ENCODE peak calls at places on chromosome 11, in five cellular contexts. S is effector memory CD4-positive, alpha-beta T cell; P is left ventricle myocardium inferior; E is IMR-90; T is gastrocnemius medialis. G is an unnamed sample.

GRCh38 chr11:7688238-7688826 is 15.0 kb upstream of the CYB5R2 start:
- DNase-seq in P (no peak), T (no peak), S (no peak), E (peak; percentile 31), G (no peak)

GRCh38 chr11:64231536-64231935 is 1.2 kb downstream of the DNAJC4 start:
- DNase-seq in E (no peak), S (no peak), T (no peak), P (no peak), G (no peak)

GRCh38 chr11:94132152-94132558 is 3.5 kb downstream of the PANX1 start:
- DNase-seq in T (peak; percentile 36), S (no peak), E (peak; percentile 94), P (no peak), G (no peak)

GRCh38 chr11:71566081-71566620 is 788 bp downstream of the KRTAP5-10 start:
- DNase-seq in E (no peak), S (no peak), P (no peak), T (no peak), G (no peak)

GRCh38 chr11:67504950-67505561 is at the start of gene PITPNM1:
- DNase-seq in S (peak; percentile 53), P (peak; percentile 86), T (peak; percentile 39), E (peak; percentile 24), G (no peak)

GRCh38 chr11:134510641-134511040 is 98.6 kb upstream of the B3GAT1 start:
- DNase-seq in E (no peak), T (no peak), P (no peak), S (no peak), G (no peak)

GRCh38 chr11:76318744-76319384 is 62.1 kb downstream of the THAP12 start:
- DNase-seq in T (peak; percentile 69), E (peak; percentile 61), P (peak; percentile 76), S (peak; percentile 64), G (peak; percentile 67)

GRCh38 chr11:119980431-119980830 is 157.5 kb downstream of the TRIM29 start:
- DNase-seq in S (no peak), P (no peak), E (no peak), T (no peak), G (no peak)

GRCh38 chr11:77636738-77637344 is 753 bp downstream of the CLNS1A start:
- DNase-seq in E (no peak), S (no peak), P (no peak), T (no peak), G (no peak)

DNA sequence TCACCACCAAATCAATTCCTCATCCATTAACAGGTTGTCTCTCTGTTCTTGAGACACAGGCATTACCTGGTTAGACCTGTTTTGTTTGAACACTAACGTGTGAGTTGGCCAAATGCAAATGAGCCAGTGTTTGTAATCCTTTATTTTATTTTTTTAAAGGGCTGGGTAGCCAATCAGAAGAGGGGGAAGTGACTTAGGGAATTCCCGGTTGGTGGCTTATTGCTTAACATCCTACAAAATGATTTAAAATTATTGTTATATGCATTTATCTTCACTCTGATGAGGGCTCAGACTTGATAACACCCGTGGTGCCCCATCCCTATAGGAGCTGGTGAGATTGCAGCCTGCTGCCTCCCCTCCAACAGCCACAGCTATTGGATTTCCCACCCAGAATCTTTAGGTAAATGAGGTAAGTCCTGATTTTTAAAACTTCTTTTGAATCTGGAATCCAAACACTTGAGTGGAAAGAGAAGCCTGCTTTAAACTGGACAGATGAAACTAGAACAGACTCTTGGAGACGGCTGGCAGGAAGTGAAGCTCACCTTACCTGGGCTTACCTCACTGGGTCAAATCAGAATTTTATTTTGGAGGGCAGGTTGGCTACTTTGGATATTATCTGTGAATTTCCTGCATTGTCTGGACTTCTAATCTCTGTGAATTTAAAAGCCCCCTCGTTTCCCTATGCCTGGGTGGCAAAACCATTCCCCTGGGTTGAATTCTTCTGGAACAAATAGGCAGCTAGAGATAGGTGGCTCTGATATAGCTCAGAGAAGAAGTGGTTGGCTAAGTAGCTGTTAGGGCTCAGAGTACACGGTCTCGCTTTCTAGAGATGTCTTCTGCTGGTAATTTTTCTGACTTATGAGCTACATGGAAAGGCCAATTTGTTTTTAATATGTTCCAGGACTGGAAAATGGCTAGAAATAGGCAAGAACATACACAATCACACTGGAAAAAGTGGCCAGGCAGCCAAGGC is at the start of gene EHF:
- DNase-seq in S (no peak), P (no peak), T (no peak), E (no peak), G (no peak)
- H3K4me3 ChIP-seq in S (no peak within 1 kb of the TSS), P (no peak within 1 kb of the TSS), T (no peak within 1 kb of the TSS), E (no peak within 1 kb of the TSS), G (no peak within 1 kb of the TSS)

GRCh38 chr11:102184269-102184987 is 74.2 kb downstream of the YAP1 start:
- DNase-seq in P (no peak), T (no peak), S (no peak), E (no peak), G (no peak)
- H3K4me1 ChIP-seq in P (peaks cover 40% of the 10 kb centered on the region), T (peaks cover 25% of the 10 kb centered on the region), S (no peaks in the 10 kb centered on the region), E (peaks cover 9% of the 10 kb centered on the region), G (no peaks in the 10 kb centered on the region)

DNA sequence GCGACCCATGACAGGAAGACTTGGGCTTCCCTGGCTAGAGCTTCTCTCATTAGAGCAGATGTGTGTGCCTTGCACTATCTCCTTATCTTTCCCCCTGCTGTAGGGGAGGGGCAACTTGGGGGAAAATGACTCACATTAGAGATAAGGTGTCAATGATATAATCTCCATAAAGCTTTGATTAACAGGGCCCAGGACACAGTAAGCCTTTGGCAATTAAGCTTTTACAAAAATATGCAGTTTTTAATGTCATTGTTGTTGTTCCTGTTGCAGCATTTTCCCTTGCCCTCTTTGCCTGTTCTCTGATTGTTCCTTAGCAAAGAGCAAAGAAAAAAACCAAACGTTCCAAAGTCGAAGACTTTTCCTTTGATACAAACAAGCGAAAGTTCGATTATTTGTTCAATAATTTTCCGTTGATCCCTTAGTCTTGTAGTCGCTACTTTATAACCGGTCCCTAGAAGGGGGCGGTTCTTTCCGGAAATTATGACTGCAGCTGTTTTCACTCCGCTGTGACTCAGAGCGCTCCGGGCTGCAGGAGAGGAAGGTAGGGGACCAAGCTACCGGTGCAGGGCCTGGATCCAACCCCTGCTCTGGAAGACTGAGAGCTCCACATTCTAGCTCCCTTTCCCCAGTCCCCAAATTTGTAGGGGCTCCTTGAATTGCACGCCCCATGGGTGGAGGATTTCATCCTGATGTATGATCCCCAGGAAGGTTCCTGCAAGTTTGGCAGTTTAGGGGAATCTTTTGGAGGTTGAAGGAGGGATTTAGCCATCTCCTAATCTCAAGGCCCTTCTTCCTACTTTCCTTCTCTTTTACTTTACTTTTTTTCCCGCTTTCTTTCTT is at the start of gene VWA5A:
- DNase-seq in P (peak; percentile 53), S (peak; percentile 11), T (peak; percentile 34), E (peak; percentile 86), G (peak; percentile 61)
- H3K4me3 ChIP-seq in P (peak within 1 kb of the TSS; percentile 70), S (peak within 1 kb of the TSS; percentile 52), T (peak within 1 kb of the TSS; percentile 61), E (peak within 1 kb of the TSS; percentile 63), G (peak within 1 kb of the TSS; percentile 31)

DNA sequence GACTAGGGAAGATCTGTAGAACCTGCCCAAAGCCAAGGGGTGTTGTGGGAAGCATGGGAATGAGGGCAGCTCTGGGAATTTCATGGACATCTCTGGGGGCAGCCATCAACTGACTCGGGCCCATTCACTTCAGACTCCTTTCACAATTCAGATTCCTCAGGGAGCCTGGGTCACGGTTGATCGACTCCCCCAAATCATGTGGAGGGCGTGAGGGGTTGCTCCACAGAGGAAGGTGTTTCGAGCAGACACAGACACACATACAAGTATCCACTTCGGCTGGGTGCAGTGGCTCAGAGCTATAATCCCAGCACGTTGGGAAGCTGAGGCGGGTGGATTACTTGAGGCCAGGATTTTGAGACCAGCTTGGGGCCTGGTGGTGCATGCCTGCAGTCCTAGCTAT is 15.7 kb downstream of the STX3 start:
- DNase-seq in S (no peak), P (no peak), T (no peak), E (no peak), G (no peak)
- H3K4me1 ChIP-seq in S (peaks cover 36% of the 10 kb centered on the region), P (peaks cover 78% of the 10 kb centered on the region), T (peaks cover 12% of the 10 kb centered on the region), E (no peaks in the 10 kb centered on the region), G (no peaks in the 10 kb centered on the region)

DNA sequence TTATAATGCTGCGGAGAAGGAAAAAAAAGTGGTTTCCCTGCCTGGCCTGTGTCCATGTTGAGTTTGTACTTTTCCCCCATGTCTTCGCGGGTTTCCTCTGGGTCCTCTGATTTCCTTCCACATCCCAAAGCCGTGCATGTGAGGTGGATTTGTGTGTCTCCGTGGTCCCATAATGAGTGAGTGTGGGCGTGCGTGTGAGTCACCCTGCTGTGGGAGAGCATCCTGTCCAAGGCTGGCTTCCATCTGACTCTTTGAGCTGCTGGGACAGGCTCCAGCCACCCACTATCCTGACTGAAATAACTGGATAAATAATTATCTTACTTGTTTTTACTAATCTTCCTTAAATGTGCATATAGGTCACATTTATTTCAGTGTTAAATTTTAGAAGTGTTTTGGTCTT is 29.7 kb upstream of the SNX19 start:
- DNase-seq in E (peak; percentile 94), P (peak; percentile 52), S (no peak), T (no peak), G (no peak)
- H3K4me3 ChIP-seq in E (no peak overlapping the region), P (no peak overlapping the region), S (no peak overlapping the region), T (no peak overlapping the region), G (no peak overlapping the region)

GRCh38 chr11:62883677-62884076 is 3.0 kb downstream of the SLC3A2 start:
- DNase-seq in E (no peak), T (no peak), P (no peak), S (no peak), G (no peak)
- H3K4me1 ChIP-seq in E (peaks cover 29% of the 10 kb centered on the region), T (peaks cover 39% of the 10 kb centered on the region), P (peaks cover 67% of the 10 kb centered on the region), S (peaks cover 29% of the 10 kb centered on the region), G (peaks cover 3% of the 10 kb centered on the region)

G was measured in iPS DF 6.9.